ENCODE peak calls at places on chromosomes 16 and 17, in six cellular contexts. F is fibroblast of pulmonary artery; U is cardiac fibroblast; V is NCI-H1092 treated with DMSO at 0.1 percent for 48 hours; S is stimulated activated CD4-positive, alpha-beta T cell treated with anti-CD3 and anti-CD28 coated beads, Interleukin-1b, Interleukin-23, amount 100 ng/mL, for 1 hour; G is HEK293T. R is an unnamed sample.

GRCh38 chr16:87278191-87279093 is 38.8 kb downstream of the C16orf95 start:
- DNase-seq in F (peak), U (peak), V (peak), S (peak), G (peak), R (peak)

GRCh38 chr17:64653985-64654355 is 8.1 kb downstream of the SMURF2 start:
- DNase-seq in F (no peak), U (no peak), V (no peak), S (no peak), G (no peak), R (no peak)

GRCh38 chr17:60231234-60231633 is 81.5 kb downstream of the CA4 start:
- DNase-seq in F (peak), U (peak), V (peak), S (no peak), G (no peak), R (no peak)

GRCh38 chr16:77974883-77975282 is 47.5 kb upstream of the CLEC3A start:
- DNase-seq in F (no peak), U (no peak), V (no peak), S (no peak), G (peak), R (peak)

GRCh38 chr17:50708050-50709000 is 611 bp upstream of the ANKRD40 start:
- DNase-seq in F (no peak), U (peak), V (peak), S (no peak), G (no peak), R (no peak)

GRCh38 chr17:68034452-68034776 is 1.1 kb upstream of the KPNA2 start:
- DNase-seq in F (no peak), U (no peak), V (no peak), S (no peak), G (no peak), R (no peak)

GRCh38 chr17:6797718-6798351 is 21.8 kb downstream of the FBXO39 start:
- DNase-seq in F (no peak), U (no peak), V (no peak), S (no peak), G (no peak), R (no peak)

GRCh38 chr16:72819345-72819744 is 228.6 kb downstream of the ZFHX3 start:
- DNase-seq in F (peak), U (peak), V (no peak), S (no peak), G (no peak), R (no peak)

GRCh38 chr16:9275386-9275785 is 183.9 kb downstream of the HAPSTR1 start:
- DNase-seq in F (no peak), U (no peak), V (no peak), S (no peak), G (no peak), R (no peak)

GRCh38 chr17:38789185-38789584 is 10.2 kb downstream of the PIP4K2B start:
- DNase-seq in F (no peak), U (no peak), V (no peak), S (no peak), G (no peak), R (no peak)

GRCh38 chr16:78004501-78004900 is 17.8 kb upstream of the CLEC3A start:
- DNase-seq in F (no peak), U (no peak), V (no peak), S (no peak), G (no peak), R (no peak)

GRCh38 chr16:88735616-88736015 is 29.3 kb downstream of the CTU2 start:
- DNase-seq in F (no peak), U (no peak), V (no peak), S (no peak), G (no peak), R (no peak)

GRCh38 chr16:27318399-27319256 is 4.9 kb downstream of the IL4R start:
- DNase-seq in F (peak), U (peak), V (no peak), S (peak), G (no peak), R (no peak)

GRCh38 chr16:28623172-28623711 is 13.4 kb upstream of the SULT1A1 start:
- DNase-seq in F (no peak), U (no peak), V (peak), S (peak), G (no peak), R (no peak)

GRCh38 chr17:3976675-3977171 is 12.5 kb upstream of the ATP2A3 start:
- DNase-seq in F (no peak), U (no peak), V (peak), S (no peak), G (no peak), R (no peak)

GRCh38 chr17:48627625-48628510 is 1.7 kb upstream of the HOXB9 start:
- DNase-seq in F (no peak), U (no peak), V (no peak), S (no peak), G (no peak), R (no peak)

GRCh38 chr16:74797414-74797813 is 22.8 kb upstream of the FA2H start:
- DNase-seq in F (no peak), U (no peak), V (no peak), S (no peak), G (no peak), R (no peak)

GRCh38 chr17:3879181-3879580 is 13.7 kb downstream of the CAMKK1 start:
- DNase-seq in F (peak), U (peak), V (peak), S (no peak), G (no peak), R (no peak)

GRCh38 chr17:8225813-8226535 is 15.6 kb upstream of the AURKB start:
- DNase-seq in F (peak), U (peak), V (no peak), S (peak), G (peak), R (no peak)

GRCh38 chr16:74372953-74373846 is 2.9 kb upstream of the NPIPB15 start:
- DNase-seq in F (no peak), U (no peak), V (no peak), S (no peak), G (no peak), R (no peak)

GRCh38 chr17:8366231-8366630 is 10.3 kb downstream of the KRABD2 start:
- DNase-seq in F (peak), U (peak), V (no peak), S (no peak), G (no peak), R (no peak)

GRCh38 chr16:31453255-31454204 is 5.8 kb upstream of the ARMC5 start:
- DNase-seq in F (peak), U (peak), V (no peak), S (no peak), G (no peak), R (no peak)

GRCh38 chr16:80723091-80723490 is 81.3 kb downstream of the CDYL2 start:
- DNase-seq in F (no peak), U (no peak), V (no peak), S (no peak), G (no peak), R (no peak)

GRCh38 chr17:38751144-38751802 is 1.3 kb upstream of the PSMB3 start:
- DNase-seq in F (no peak), U (no peak), V (peak), S (no peak), G (no peak), R (no peak)

GRCh38 chr17:50459081-50459676 is 9.5 kb downstream of the CHAD start:
- DNase-seq in F (peak), U (peak), V (no peak), S (no peak), G (no peak), R (no peak)